ENCODE peak calls at places on chromosomes 1 and 21, in four cellular contexts. G, B, V and K are unnamed samples.

GRCh38 chr1:174258148-174258550 is 98.8 kb downstream of the RABGAP1L start:
- DNase-seq in G (no peak), B (peak), V (no peak), K (peak)

GRCh38 chr1:208595745-208596144 is 351.6 kb upstream of the PLXNA2 start:
- DNase-seq in G (no peak), B (no peak), V (no peak), K (no peak)

GRCh38 chr1:119549719-119550141 is 42.7 kb downstream of the HSD3B1 start:
- DNase-seq in G (peak), B (peak), V (no peak), K (peak)

GRCh38 chr1:243325305-243325890 is 69.6 kb downstream of the SDCCAG8 start:
- DNase-seq in G (peak), B (no peak), V (no peak), K (peak)

GRCh38 chr1:161071886-161072371 is 2.2 kb upstream of the ARHGAP30 start:
- DNase-seq in G (peak), B (peak), V (no peak), K (peak)

GRCh38 chr1:154176341-154176740 is 15.6 kb downstream of the TPM3 start:
- DNase-seq in G (no peak), B (no peak), V (no peak), K (no peak)

GRCh38 chr1:224432141-224432540 is 2.5 kb downstream of the WDR26 start:
- DNase-seq in G (no peak), B (no peak), V (no peak), K (no peak)

GRCh38 chr1:157377216-157377821 is 175.0 kb downstream of the FCRL5 start:
- DNase-seq in G (peak), B (peak), V (no peak), K (peak)

GRCh38 chr1:237873487-237873927 is 17.2 kb downstream of the ZP4 start:
- DNase-seq in G (no peak), B (peak), V (no peak), K (no peak)

GRCh38 chr1:19734472-19734999 is 65.2 kb downstream of the TMCO4 start:
- DNase-seq in G (no peak), B (no peak), V (no peak), K (no peak)

GRCh38 chr21:38794978-38795377 is 10.8 kb upstream of the ETS2 start:
- DNase-seq in G (no peak), B (no peak), V (no peak), K (no peak)

GRCh38 chr21:38795475-38795874 is 10.3 kb upstream of the ETS2 start:
- DNase-seq in G (no peak), B (no peak), V (no peak), K (no peak)

GRCh38 chr21:38793060-38793459 is 12.7 kb upstream of the ETS2 start:
- DNase-seq in G (no peak), B (no peak), V (no peak), K (no peak)

GRCh38 chr21:38796426-38796825 is 9.3 kb upstream of the ETS2 start:
- DNase-seq in G (no peak), B (no peak), V (no peak), K (no peak)

GRCh38 chr21:38793926-38794713 is 11.6 kb upstream of the ETS2 start:
- DNase-seq in G (no peak), B (no peak), V (no peak), K (peak)
- TF ChIP-seq ETV6 in G (no peak), B (no peak), V (no peak), K (no peak)

GRCh38 chr1:100921110-100921706 is 25.3 kb downstream of the SLC30A7 start:
- DNase-seq in G (peak), B (no peak), V (no peak), K (peak)

GRCh38 chr1:100926240-100926639 is 30.4 kb downstream of the SLC30A7 start:
- DNase-seq in G (no peak), B (no peak), V (no peak), K (no peak)

GRCh38 chr1:100924991-100925390 is 29.1 kb downstream of the SLC30A7 start:
- DNase-seq in G (no peak), B (no peak), V (no peak), K (no peak)

GRCh38 chr1:100927276-100927675 is 31.4 kb downstream of the SLC30A7 start:
- DNase-seq in G (no peak), B (no peak), V (no peak), K (no peak)

GRCh38 chr1:100924212-100924611 is 28.3 kb downstream of the SLC30A7 start:
- DNase-seq in G (no peak), B (no peak), V (no peak), K (no peak)
- TF ChIP-seq ETV6 in G (no peak), B (no peak), V (no peak), K (no peak)

GRCh38 chr1:1614204-1614953 is 921 bp upstream of the MIB2 start:
- DNase-seq in G (peak), B (peak), V (no peak), K (peak)
- TF ChIP-seq ETV6 in G (no peak), B (no peak), V (no peak), K (no peak)

GRCh38 chr1:221439734-221440436 is 302.0 kb downstream of the DUSP10 start:
- DNase-seq in G (no peak), B (no peak), V (no peak), K (peak)
- TF ChIP-seq ETV6 in G (no peak), B (no peak), V (no peak), K (no peak)

DNA sequence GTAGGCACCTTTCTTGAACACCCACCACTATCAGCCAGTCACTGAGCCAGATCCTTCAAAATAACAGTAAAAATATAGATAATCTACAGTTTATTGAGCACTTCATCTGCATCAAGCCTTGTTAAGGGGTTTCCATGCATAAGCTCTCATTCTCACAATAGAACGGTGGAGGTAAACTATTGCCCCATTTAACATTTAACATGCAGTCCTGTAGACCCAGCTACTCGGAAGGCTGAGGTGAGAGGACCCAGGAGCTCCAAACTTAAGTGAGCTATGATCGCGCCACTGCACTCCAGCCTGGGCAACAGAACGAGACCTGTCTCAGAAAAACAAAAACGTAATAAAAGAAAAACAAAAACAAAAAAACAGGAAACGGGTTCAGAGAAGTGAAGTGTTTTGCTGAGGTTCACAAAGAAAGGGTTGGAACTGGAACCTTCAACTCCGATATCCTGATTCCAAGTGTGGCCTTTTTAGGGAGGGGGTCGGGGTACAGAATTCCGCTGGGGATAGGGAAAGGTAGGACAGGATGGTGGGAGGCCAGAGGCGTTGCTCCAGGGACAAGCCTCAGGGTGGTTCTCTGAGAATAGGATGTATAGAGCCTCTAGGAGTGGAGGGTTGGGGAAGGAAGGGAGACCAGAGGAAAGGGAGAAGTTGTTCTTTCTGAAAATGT is 11.6 kb upstream of the SESN2 start:
- DNase-seq in G (no peak), B (no peak), V (no peak), K (no peak)
- TF ChIP-seq ETV6 in G (no peak), B (no peak), V (no peak), K (no peak)

DNA sequence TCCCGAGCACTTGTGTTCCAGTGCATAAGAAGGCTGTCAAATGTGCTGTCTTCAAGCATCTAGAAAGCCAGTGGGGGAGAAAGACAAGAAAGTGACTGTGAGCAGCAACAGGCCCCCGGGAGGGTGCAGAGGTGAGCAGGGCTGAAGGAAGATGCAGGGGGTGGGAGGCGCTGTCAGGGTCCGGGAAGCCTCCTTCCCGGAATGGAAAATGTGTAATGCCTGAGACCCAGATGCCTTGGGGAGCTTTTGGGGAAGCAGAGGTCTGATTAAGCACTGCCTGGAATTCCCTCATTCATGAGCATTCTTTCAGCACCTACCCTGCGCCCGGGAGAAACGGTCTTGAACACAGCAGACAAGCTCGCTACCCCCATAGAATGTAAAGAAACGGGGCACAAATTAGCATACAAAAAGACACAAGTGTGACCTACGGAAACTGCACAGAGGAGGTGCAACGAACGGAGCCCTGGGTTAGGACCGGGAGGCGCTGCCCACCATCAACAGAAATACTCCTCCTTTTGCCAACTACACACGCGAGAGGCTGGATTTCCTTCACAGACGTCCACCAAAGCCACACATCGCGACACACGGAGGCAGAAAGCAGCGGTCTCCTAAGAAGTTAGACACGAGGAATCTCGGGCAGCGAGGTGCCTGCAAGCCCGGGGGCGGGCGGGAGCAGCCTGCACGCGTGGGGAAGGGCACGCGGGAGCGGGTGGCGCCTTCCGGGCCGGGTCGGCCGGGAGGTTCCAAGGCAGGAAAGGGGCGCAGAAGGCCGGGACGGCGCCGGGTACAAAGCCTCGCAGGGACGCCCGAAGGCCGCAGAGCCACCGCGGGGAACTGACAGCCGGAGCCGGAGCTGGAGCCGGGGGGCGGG is 1.1 kb downstream of the NPHP4 start:
- DNase-seq in G (peak), B (peak), V (no peak), K (no peak)
- TF ChIP-seq ETV6 in G (no peak), B (no peak), V (no peak), K (no peak)

DNA sequence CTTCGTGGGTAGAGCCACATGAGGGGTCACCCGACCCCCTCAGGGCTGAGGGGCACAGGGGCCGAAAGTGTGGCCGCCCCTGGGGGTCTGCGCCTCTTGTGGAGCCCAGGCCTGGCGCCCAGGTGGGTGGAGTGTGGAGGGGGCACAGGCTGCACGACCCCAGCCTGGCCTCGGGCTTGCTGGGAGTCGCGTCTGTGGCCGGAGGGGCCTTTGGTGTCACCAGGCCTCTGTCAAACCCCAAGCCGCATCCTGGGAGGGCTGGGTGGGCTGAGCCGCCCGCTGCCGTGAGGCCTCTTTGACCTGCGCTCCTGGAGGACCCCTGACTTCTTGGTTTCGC is 60.7 kb downstream of the FAAP20 start:
- DNase-seq in G (no peak), B (no peak), V (no peak), K (no peak)
- TF ChIP-seq ETV6 in G (no peak), B (no peak), V (no peak), K (no peak)

GRCh38 chr1:53591924-53592323 is 132.7 kb downstream of the DMRTB1 start:
- DNase-seq in G (no peak), B (no peak), V (no peak), K (no peak)

GRCh38 chr1:53593758-53594380 is 134.7 kb downstream of the DMRTB1 start:
- DNase-seq in G (peak), B (peak), V (no peak), K (peak)

GRCh38 chr1:53590581-53591515 is 131.6 kb downstream of the DMRTB1 start:
- DNase-seq in G (no peak), B (no peak), V (no peak), K (no peak)

GRCh38 chr1:53592985-53593757 is 134.0 kb downstream of the DMRTB1 start:
- DNase-seq in G (no peak), B (no peak), V (no peak), K (no peak)

GRCh38 chr1:53592521-53592982 is 133.4 kb downstream of the DMRTB1 start:
- DNase-seq in G (no peak), B (peak), V (no peak), K (no peak)
- TF ChIP-seq ETV6 in G (no peak), B (no peak), V (no peak), K (no peak)